ENCODE peak calls at places on chromosomes 6 and 20, in four cellular contexts. F is astrocyte, X is thoracic aorta, U is heart right ventricle. Y is an unnamed sample.

GRCh38 chr20:2535711-2536561 is 437 bp upstream of the TMC2 start:
- DNase-seq in F (no peak), X (no peak), U (no peak), Y (no peak)

GRCh38 chr6:7540595-7540994 is 876 bp upstream of the DSP start:
- DNase-seq in F (no peak), X (no peak), U (peak; percentile 36), Y (peak; percentile 61)

GRCh38 chr6:112683926-112684325 is 336.8 kb downstream of the RFPL4B start:
- DNase-seq in F (peak; percentile 97), X (no peak), U (no peak), Y (peak; percentile 71)

GRCh38 chr6:148557796-148558457 is 188.9 kb upstream of the UST start:
- DNase-seq in F (peak; percentile 78), X (no peak), U (no peak), Y (no peak)

GRCh38 chr6:129015721-129016120 is 132.8 kb downstream of the LAMA2 start:
- DNase-seq in F (no peak), X (no peak), U (no peak), Y (no peak)

GRCh38 chr20:44703956-44704488 is 11.1 kb upstream of the CCN5 start:
- DNase-seq in F (no peak), X (no peak), U (no peak), Y (no peak)

GRCh38 chr6:93351222-93351621 is 68.1 kb downstream of the EPHA7 start:
- DNase-seq in F (no peak), X (no peak), U (no peak), Y (no peak)

GRCh38 chr6:1868561-1869261 is 259.0 kb downstream of the FOXC1 start:
- DNase-seq in F (no peak), X (no peak), U (no peak), Y (no peak)

GRCh38 chr6:8074213-8074612 is 10.0 kb upstream of the BLOC1S5 start:
- DNase-seq in F (no peak), X (no peak), U (no peak), Y (no peak)

GRCh38 chr6:3525915-3526314 is 69.1 kb upstream of the SLC22A23 start:
- DNase-seq in F (no peak), X (no peak), U (no peak), Y (no peak)
- TF ChIP-seq CTCF in F (no peak), X (no peak), U (no peak), Y (no peak)

DNA sequence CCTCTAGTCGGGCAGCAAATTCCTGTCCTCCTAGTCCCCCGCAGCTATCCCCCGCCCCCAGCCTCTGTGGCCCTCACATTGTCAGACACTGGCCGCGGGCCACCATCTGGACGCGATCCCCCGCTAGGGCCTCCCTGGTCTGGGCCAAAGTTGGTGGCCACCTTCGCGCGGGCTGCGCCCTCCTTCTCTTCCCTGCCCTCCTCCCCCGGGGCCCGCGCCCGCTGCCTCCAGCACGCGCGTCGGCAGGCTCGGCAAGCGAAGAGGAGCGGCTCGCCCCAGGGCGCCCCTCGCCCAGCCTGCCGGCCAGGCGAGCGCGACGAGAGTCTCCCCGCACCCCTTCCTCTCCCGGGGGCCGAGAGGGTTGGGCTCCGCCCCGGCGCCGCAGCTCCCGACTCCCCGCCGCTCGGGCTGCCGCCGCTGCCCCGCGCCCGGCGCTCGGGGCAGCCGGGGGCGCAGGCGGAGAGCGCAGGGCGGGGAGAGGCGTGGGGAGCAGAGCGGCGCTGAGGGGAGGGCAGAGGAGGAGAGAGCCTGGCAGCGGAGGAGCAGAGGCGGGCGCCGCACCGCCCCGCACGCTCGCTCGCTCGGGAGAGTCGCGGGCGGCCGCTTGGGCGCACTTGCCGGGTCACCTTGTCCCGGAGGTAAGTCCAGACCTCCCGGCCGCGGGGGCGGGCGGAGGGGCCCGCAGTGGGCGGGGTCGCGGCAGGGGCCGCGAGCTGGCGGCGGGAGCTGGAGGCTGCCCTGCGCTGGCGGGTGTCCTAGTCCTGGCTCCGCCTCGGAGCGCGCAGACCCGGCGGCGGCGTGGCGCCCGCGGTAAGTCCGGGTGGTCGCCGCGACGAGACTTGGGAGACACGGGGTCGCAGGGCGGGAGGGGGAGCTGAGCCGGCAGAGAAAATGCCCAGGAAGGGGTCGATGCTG is at the start of gene SYNDIG1:
- DNase-seq in F (no peak), X (no peak), U (peak; percentile 24), Y (no peak)
- H3K4me3 ChIP-seq in F (peak within 1 kb of the TSS; percentile 79), X (peak within 1 kb of the TSS; percentile 74), U (peak within 1 kb of the TSS; percentile 52), Y (peak within 1 kb of the TSS; percentile 38)

GRCh38 chr20:63279931-63280330 is 7.3 kb downstream of the ARFGAP1 start:
- DNase-seq in F (no peak), X (no peak), U (no peak), Y (no peak)

GRCh38 chr20:63280929-63281545 is 8.4 kb downstream of the ARFGAP1 start:
- DNase-seq in F (no peak), X (no peak), U (no peak), Y (no peak)

GRCh38 chr20:63278661-63279060 is 6.0 kb downstream of the ARFGAP1 start:
- DNase-seq in F (no peak), X (no peak), U (no peak), Y (no peak)

GRCh38 chr20:63281741-63282665 is 9.4 kb downstream of the ARFGAP1 start:
- DNase-seq in F (no peak), X (no peak), U (no peak), Y (no peak)

GRCh38 chr20:63280371-63280770 is 7.8 kb downstream of the ARFGAP1 start:
- DNase-seq in F (no peak), X (no peak), U (no peak), Y (no peak)
- H3K36me3 ChIP-seq in F (peaks cover 33% of the 10 kb centered on the region), X (peaks cover 66% of the 10 kb centered on the region), U (peaks cover 98% of the 10 kb centered on the region), Y (peaks cover 4% of the 10 kb centered on the region)

GRCh38 chr20:61350500-61351250 is 98.6 kb downstream of the CDH4 start:
- DNase-seq in F (no peak), X (no peak), U (no peak), Y (no peak)
- TF ChIP-seq CTCF in F (no peak), X (no peak), U (no peak), Y (peak; percentile 11)

DNA sequence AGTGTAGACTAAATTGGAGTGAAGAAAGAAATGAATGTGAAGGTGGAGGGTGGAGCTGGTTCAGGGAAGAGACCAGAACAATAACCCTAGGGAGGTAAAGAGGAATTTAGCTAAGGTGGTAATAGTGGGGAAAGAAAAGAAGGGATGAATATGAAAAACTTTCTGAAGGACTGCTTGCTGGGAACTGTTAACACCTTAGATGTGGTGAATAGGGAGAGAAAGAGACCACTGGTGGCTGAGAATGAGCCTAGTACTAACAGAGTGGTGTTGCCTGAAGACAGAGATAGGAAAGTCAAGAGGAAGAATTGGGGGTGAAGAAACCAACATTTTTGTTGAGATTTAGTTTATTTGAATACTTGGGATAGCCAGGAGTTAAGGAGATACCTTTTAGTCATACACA is 78.4 kb upstream of the HS3ST5 start:
- DNase-seq in F (no peak), X (no peak), U (no peak), Y (no peak)
- H3K4me3 ChIP-seq in F (no peak overlapping the region), X (no peak overlapping the region), U (no peak overlapping the region), Y (no peak overlapping the region)

DNA sequence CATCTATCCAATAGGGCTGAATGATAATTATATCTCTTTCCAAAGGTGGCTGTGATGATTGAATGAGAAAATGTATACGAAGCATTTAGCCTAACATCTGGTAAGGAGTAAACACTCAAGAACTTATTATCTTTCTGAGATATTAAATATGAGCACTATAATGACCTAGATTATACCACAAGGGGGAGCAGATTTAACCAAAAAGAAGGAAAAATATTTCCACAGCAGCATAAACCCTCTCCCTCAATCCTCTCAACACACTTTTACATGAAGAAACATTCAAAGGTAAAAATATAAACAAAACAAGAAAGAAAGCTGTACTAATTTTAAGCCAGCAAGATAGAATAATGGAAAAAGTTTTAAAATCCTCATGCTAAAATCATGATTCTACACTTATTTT is 68.4 kb downstream of the SHPRH start:
- DNase-seq in F (no peak), X (no peak), U (no peak), Y (no peak)
- H3K36me3 ChIP-seq in F (no peaks in the 10 kb centered on the region), X (peaks cover 7% of the 10 kb centered on the region), U (peaks cover 54% of the 10 kb centered on the region), Y (no peaks in the 10 kb centered on the region)

GRCh38 chr6:5181494-5182287 is 79.1 kb downstream of the LYRM4 start:
- DNase-seq in F (no peak), X (no peak), U (no peak), Y (no peak)
- TF ChIP-seq CTCF in F (no peak), X (no peak), U (no peak), Y (no peak)

Y was measured in kidney epithelial cell.